ENCODE peak calls at places on chromosome 11, in ten cellular contexts. S is Caco-2, P is WTC11, D is GM20000, Z is colonic mucosa, G is A549, U is heart right ventricle, F is psoas muscle, I is OCI-LY7, M is GM13977. A is an unnamed sample.

GRCh38 chr11:44632466-44633123 is 67.1 kb downstream of the CD82 start:
- DNase-seq in S (peak), P (peak), D (peak), Z (peak), G (peak), U (peak), F (peak), I (peak), M (no peak), A (no peak)

GRCh38 chr11:36411202-36411640 is 98.9 kb downstream of the TRAF6 start:
- DNase-seq in S (no peak), P (no peak), D (peak), Z (peak), G (no peak), U (no peak), F (no peak), I (peak), M (peak), A (no peak)

GRCh38 chr11:133977067-133977681 is 20.4 kb upstream of the IGSF9B start:
- DNase-seq in S (no peak), P (no peak), D (peak), Z (no peak), G (no peak), U (no peak), F (no peak), I (no peak), M (peak), A (no peak)

GRCh38 chr11:78957481-78958245 is 383.0 kb upstream of the NARS2 start:
- DNase-seq in S (no peak), P (no peak), D (no peak), Z (no peak), G (no peak), U (no peak), F (no peak), I (no peak), M (no peak), A (peak)

GRCh38 chr11:877565-877964 is 33.0 kb downstream of the CHID1 start:
- DNase-seq in S (no peak), P (peak), D (no peak), Z (no peak), G (peak), U (no peak), F (no peak), I (peak), M (no peak), A (no peak)

GRCh38 chr11:2233693-2234455 is 36.5 kb downstream of the ASCL2 start:
- DNase-seq in S (no peak), P (no peak), D (no peak), Z (no peak), G (no peak), U (no peak), F (no peak), I (no peak), M (no peak), A (no peak)

GRCh38 chr11:27718346-27718852 is 18.1 kb upstream of the BDNF start:
- DNase-seq in S (peak), P (peak), D (no peak), Z (peak), G (peak), U (no peak), F (no peak), I (no peak), M (no peak), A (peak)

GRCh38 chr11:115298613-115299012 is 205.6 kb downstream of the CADM1 start:
- DNase-seq in S (no peak), P (no peak), D (no peak), Z (no peak), G (no peak), U (no peak), F (no peak), I (no peak), M (no peak), A (no peak)

GRCh38 chr11:1087279-1087960 is 12.7 kb downstream of the MUC2 start:
- DNase-seq in S (no peak), P (no peak), D (no peak), Z (no peak), G (no peak), U (peak), F (no peak), I (no peak), M (no peak), A (no peak)

GRCh38 chr11:46003647-46004046 is 81.2 kb downstream of the LARGE2 start:
- DNase-seq in S (no peak), P (no peak), D (no peak), Z (no peak), G (no peak), U (no peak), F (no peak), I (no peak), M (no peak), A (peak)

GRCh38 chr11:65431452-65432132 is 9.0 kb downstream of the NEAT1 start:
- DNase-seq in S (no peak), P (no peak), D (no peak), Z (no peak), G (peak), U (no peak), F (no peak), I (peak), M (no peak), A (peak)

GRCh38 chr11:94283678-94284077 is 20.7 kb upstream of the IZUMO1R start:
- DNase-seq in S (no peak), P (no peak), D (no peak), Z (no peak), G (no peak), U (no peak), F (no peak), I (no peak), M (no peak), A (peak)

GRCh38 chr11:73496134-73496533 is 101.8 kb downstream of the FAM168A start:
- DNase-seq in S (no peak), P (no peak), D (no peak), Z (no peak), G (no peak), U (no peak), F (no peak), I (no peak), M (no peak), A (no peak)

GRCh38 chr11:70894566-70894965 is 357.8 kb downstream of the SHANK2 start:
- DNase-seq in S (no peak), P (no peak), D (no peak), Z (no peak), G (no peak), U (no peak), F (no peak), I (no peak), M (no peak), A (no peak)

GRCh38 chr11:116357769-116358544 is 414.8 kb downstream of the BUD13 start:
- DNase-seq in S (no peak), P (peak), D (no peak), Z (peak), G (peak), U (no peak), F (no peak), I (no peak), M (no peak), A (no peak)
- TF ChIP-seq CTCF in S (no peak), P (peak), D (peak), Z (peak), G (no peak), U (peak), F (no peak), I (peak), M (peak), A (peak)

GRCh38 chr11:85590848-85591483 is 36.2 kb downstream of the DLG2 start:
- DNase-seq in S (no peak), P (no peak), D (no peak), Z (no peak), G (peak), U (no peak), F (no peak), I (peak), M (peak), A (peak)
- TF ChIP-seq CTCF in S (peak), P (no peak), D (no peak), Z (peak), G (peak), U (peak), F (peak), I (peak), M (peak), A (no peak)

GRCh38 chr11:47407746-47408590 is at the start of gene SLC39A13:
- DNase-seq in S (peak), P (peak), D (peak), Z (peak), G (peak), U (peak), F (peak), I (peak), M (peak), A (peak)

GRCh38 chr11:47408598-47409439 is 429 bp downstream of the SLC39A13 start:
- DNase-seq in S (peak), P (peak), D (no peak), Z (peak), G (peak), U (peak), F (peak), I (no peak), M (no peak), A (peak)

GRCh38 chr11:47410404-47411264 is 2.2 kb downstream of the SLC39A13 start:
- DNase-seq in S (no peak), P (no peak), D (no peak), Z (no peak), G (no peak), U (no peak), F (no peak), I (no peak), M (no peak), A (no peak)

GRCh38 chr11:47409440-47410403 is 1.3 kb downstream of the SLC39A13 start:
- DNase-seq in S (no peak), P (no peak), D (no peak), Z (no peak), G (no peak), U (no peak), F (no peak), I (no peak), M (no peak), A (peak)

GRCh38 chr11:47406896-47407745 is 1.3 kb upstream of the SLC39A13 start:
- DNase-seq in S (peak), P (peak), D (no peak), Z (no peak), G (no peak), U (no peak), F (no peak), I (peak), M (no peak), A (no peak)
- TF ChIP-seq CTCF in S (no peak), P (no peak), D (no peak), Z (no peak), G (no peak), U (no peak), F (no peak), I (no peak), M (no peak), A (peak)

DNA sequence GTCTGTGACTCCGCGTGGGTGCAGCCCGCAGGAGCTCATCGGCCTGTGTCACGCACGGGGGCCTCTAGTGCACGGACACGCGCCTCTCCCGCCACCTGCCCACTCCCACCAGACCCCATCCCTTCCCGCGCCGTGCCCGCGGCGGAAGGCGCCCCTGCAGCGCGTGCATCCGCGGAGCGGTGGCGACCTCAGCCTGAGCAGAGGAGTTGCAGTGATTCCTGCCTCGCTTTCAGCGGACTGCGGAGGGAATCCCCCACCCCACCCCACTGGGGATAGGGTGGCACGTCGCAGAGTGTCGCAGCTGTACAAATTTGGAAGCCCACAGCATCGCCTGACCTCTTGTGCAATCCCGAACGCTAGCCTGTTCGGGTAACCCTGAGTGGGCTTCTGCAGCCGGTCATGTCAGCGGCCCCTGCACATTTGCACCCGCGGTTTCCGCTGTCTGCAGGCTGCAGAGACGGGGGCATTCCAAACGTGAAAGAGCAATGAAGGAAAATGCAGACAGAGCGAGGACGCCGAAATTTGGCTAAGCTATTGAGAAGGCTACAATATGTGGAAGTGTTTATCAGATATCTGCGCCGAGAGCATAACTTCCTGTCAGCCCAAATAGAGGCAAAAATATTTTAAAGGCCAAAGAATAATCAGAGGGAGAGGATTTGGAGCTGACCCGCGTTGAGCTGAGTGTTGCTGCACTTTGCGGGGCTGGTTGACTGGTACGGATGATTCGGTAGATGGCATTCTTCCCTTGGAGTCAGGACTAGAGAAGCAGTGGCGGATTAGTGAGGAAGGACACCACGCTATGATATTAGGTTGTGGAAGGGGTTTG is 619 bp upstream of the ARHGAP20 start:
- DNase-seq in S (no peak), P (peak), D (peak), Z (peak), G (no peak), U (no peak), F (peak), I (no peak), M (peak), A (peak)
- TF ChIP-seq CTCF in S (peak), P (no peak), D (no peak), Z (peak), G (no peak), U (no peak), F (no peak), I (no peak), M (peak), A (no peak)